ENCODE peak calls at places on chromosomes 2 and 18, in eight cellular contexts. One of them, this sample, is unnamed.

GRCh38 chr2:25697559-25698341 is 24.4 kb upstream of the DTNB start:
- DNase-seq in upper lobe of right lung: peak; percentile 29
- DNase-seq in C1 segment of cervical spinal cord: no peak
- DNase-seq in heart right ventricle: no peak
- DNase-seq in right lobe of liver: no peak
- DNase-seq in GM04503: no peak
- DNase-seq in COLO829: no peak
- DNase-seq in naive B cell: no peak
- DNase-seq in this sample: no peak

GRCh38 chr2:15943914-15944313 is 3.6 kb downstream of the MYCN start:
- DNase-seq in naive B cell: no peak
- DNase-seq in heart right ventricle: no peak
- DNase-seq in COLO829: peak; percentile 18
- DNase-seq in right lobe of liver: no peak
- DNase-seq in GM04503: no peak
- DNase-seq in upper lobe of right lung: no peak
- DNase-seq in C1 segment of cervical spinal cord: peak; percentile 49
- DNase-seq in this sample: no peak

GRCh38 chr2:203987959-203988358 is 51.4 kb downstream of the ICOS start:
- DNase-seq in COLO829: no peak
- DNase-seq in right lobe of liver: no peak
- DNase-seq in GM04503: no peak
- DNase-seq in heart right ventricle: no peak
- DNase-seq in C1 segment of cervical spinal cord: no peak
- DNase-seq in naive B cell: no peak
- DNase-seq in upper lobe of right lung: no peak
- DNase-seq in this sample: no peak

GRCh38 chr2:141438536-141438935 is 692.3 kb downstream of the LRP1B start:
- DNase-seq in GM04503: no peak
- DNase-seq in heart right ventricle: no peak
- DNase-seq in naive B cell: no peak
- DNase-seq in upper lobe of right lung: no peak
- DNase-seq in COLO829: no peak
- DNase-seq in C1 segment of cervical spinal cord: no peak
- DNase-seq in right lobe of liver: no peak
- DNase-seq in this sample: no peak

GRCh38 chr2:112055833-112056625 is 960 bp downstream of the TMEM87B start:
- DNase-seq in heart right ventricle: peak; percentile 50
- DNase-seq in C1 segment of cervical spinal cord: peak; percentile 44
- DNase-seq in GM04503: peak; percentile 95
- DNase-seq in COLO829: peak; percentile 86
- DNase-seq in naive B cell: peak; percentile 47
- DNase-seq in upper lobe of right lung: peak; percentile 73
- DNase-seq in right lobe of liver: no peak
- DNase-seq in this sample: peak; percentile 70

GRCh38 chr2:24824966-24825882 is 32.0 kb downstream of the CENPO start:
- DNase-seq in heart right ventricle: no peak
- DNase-seq in GM04503: no peak
- DNase-seq in right lobe of liver: no peak
- DNase-seq in naive B cell: no peak
- DNase-seq in COLO829: peak; percentile 34
- DNase-seq in upper lobe of right lung: no peak
- DNase-seq in C1 segment of cervical spinal cord: no peak
- DNase-seq in this sample: no peak

GRCh38 chr2:145751634-145752033 is 1231.7 kb upstream of the ZEB2 start:
- DNase-seq in COLO829: no peak
- DNase-seq in right lobe of liver: no peak
- DNase-seq in upper lobe of right lung: no peak
- DNase-seq in naive B cell: peak; percentile 60
- DNase-seq in GM04503: no peak
- DNase-seq in C1 segment of cervical spinal cord: no peak
- DNase-seq in heart right ventricle: no peak
- DNase-seq in this sample: no peak

GRCh38 chr2:96116424-96116878 is at the start of gene ADRA2B:
- DNase-seq in COLO829: no peak
- DNase-seq in C1 segment of cervical spinal cord: no peak
- DNase-seq in upper lobe of right lung: peak; percentile 92
- DNase-seq in naive B cell: peak; percentile 60
- DNase-seq in heart right ventricle: peak; percentile 80
- DNase-seq in GM04503: no peak
- DNase-seq in right lobe of liver: peak; percentile 69
- DNase-seq in this sample: peak; percentile 82

GRCh38 chr2:38271697-38272096 is 105.4 kb downstream of the ATL2 start:
- DNase-seq in heart right ventricle: no peak
- DNase-seq in right lobe of liver: no peak
- DNase-seq in C1 segment of cervical spinal cord: no peak
- DNase-seq in GM04503: no peak
- DNase-seq in naive B cell: no peak
- DNase-seq in upper lobe of right lung: no peak
- DNase-seq in COLO829: no peak
- DNase-seq in this sample: no peak

GRCh38 chr18:48818329-48819254 is 132.2 kb downstream of the SMAD7 start:
- DNase-seq in GM04503: no peak
- DNase-seq in naive B cell: no peak
- DNase-seq in upper lobe of right lung: peak; percentile 25
- DNase-seq in C1 segment of cervical spinal cord: no peak
- DNase-seq in right lobe of liver: peak; percentile 26
- DNase-seq in COLO829: no peak
- DNase-seq in heart right ventricle: no peak
- DNase-seq in this sample: peak; percentile 10

GRCh38 chr2:192480984-192481383 is 286.3 kb upstream of the TMEFF2 start:
- DNase-seq in C1 segment of cervical spinal cord: no peak
- DNase-seq in heart right ventricle: no peak
- DNase-seq in naive B cell: no peak
- DNase-seq in GM04503: no peak
- DNase-seq in right lobe of liver: no peak
- DNase-seq in COLO829: no peak
- DNase-seq in upper lobe of right lung: no peak
- DNase-seq in this sample: no peak

GRCh38 chr18:5475252-5475651 is 68.5 kb downstream of the EPB41L3 start:
- DNase-seq in heart right ventricle: no peak
- DNase-seq in right lobe of liver: no peak
- DNase-seq in upper lobe of right lung: no peak
- DNase-seq in naive B cell: no peak
- DNase-seq in GM04503: no peak
- DNase-seq in C1 segment of cervical spinal cord: no peak
- DNase-seq in COLO829: no peak
- DNase-seq in this sample: no peak

GRCh38 chr2:46257476-46257875 is 39.7 kb upstream of the EPAS1 start:
- DNase-seq in naive B cell: no peak
- DNase-seq in C1 segment of cervical spinal cord: no peak
- DNase-seq in heart right ventricle: no peak
- DNase-seq in right lobe of liver: no peak
- DNase-seq in GM04503: peak; percentile 54
- DNase-seq in upper lobe of right lung: no peak
- DNase-seq in COLO829: no peak
- DNase-seq in this sample: no peak

GRCh38 chr2:64837116-64837704 is 152.0 kb upstream of the SLC1A4 start:
- DNase-seq in upper lobe of right lung: no peak
- DNase-seq in heart right ventricle: no peak
- DNase-seq in naive B cell: no peak
- DNase-seq in COLO829: no peak
- DNase-seq in C1 segment of cervical spinal cord: no peak
- DNase-seq in GM04503: no peak
- DNase-seq in right lobe of liver: no peak
- DNase-seq in this sample: no peak

GRCh38 chr2:70607121-70607551 is 53.5 kb upstream of the TGFA start:
- DNase-seq in C1 segment of cervical spinal cord: peak; percentile 21
- DNase-seq in GM04503: no peak
- DNase-seq in right lobe of liver: no peak
- DNase-seq in heart right ventricle: no peak
- DNase-seq in naive B cell: no peak
- DNase-seq in COLO829: peak; percentile 96
- DNase-seq in upper lobe of right lung: no peak
- DNase-seq in this sample: no peak

GRCh38 chr2:202104286-202104870 is 31.3 kb downstream of the KIAA2012 start:
- DNase-seq in upper lobe of right lung: peak; percentile 84
- DNase-seq in COLO829: peak; percentile 40
- DNase-seq in C1 segment of cervical spinal cord: no peak
- DNase-seq in naive B cell: no peak
- DNase-seq in heart right ventricle: no peak
- DNase-seq in right lobe of liver: peak; percentile 63
- DNase-seq in GM04503: no peak
- DNase-seq in this sample: peak; percentile 60

GRCh38 chr2:50273003-50273402 is 758.9 kb downstream of the NRXN1 start:
- DNase-seq in naive B cell: no peak
- DNase-seq in C1 segment of cervical spinal cord: no peak
- DNase-seq in GM04503: no peak
- DNase-seq in right lobe of liver: no peak
- DNase-seq in heart right ventricle: no peak
- DNase-seq in COLO829: no peak
- DNase-seq in upper lobe of right lung: no peak
- DNase-seq in this sample: no peak

GRCh38 chr2:191724015-191724414 is 46.1 kb downstream of the NABP1 start:
- DNase-seq in right lobe of liver: no peak
- DNase-seq in naive B cell: peak; percentile 21
- DNase-seq in COLO829: no peak
- DNase-seq in upper lobe of right lung: no peak
- DNase-seq in C1 segment of cervical spinal cord: no peak
- DNase-seq in heart right ventricle: no peak
- DNase-seq in GM04503: no peak
- DNase-seq in this sample: no peak

GRCh38 chr2:27765621-27766286 is 5.8 kb upstream of the MRPL33 start:
- DNase-seq in COLO829: no peak
- DNase-seq in right lobe of liver: peak; percentile 67
- DNase-seq in upper lobe of right lung: peak; percentile 91
- DNase-seq in heart right ventricle: peak; percentile 63
- DNase-seq in GM04503: no peak
- DNase-seq in C1 segment of cervical spinal cord: no peak
- DNase-seq in naive B cell: peak; percentile 33
- DNase-seq in this sample: peak; percentile 86

GRCh38 chr2:68931799-68932198 is 20.9 kb downstream of the GKN2 start:
- DNase-seq in C1 segment of cervical spinal cord: no peak
- DNase-seq in COLO829: no peak
- DNase-seq in upper lobe of right lung: no peak
- DNase-seq in heart right ventricle: no peak
- DNase-seq in GM04503: peak; percentile 44
- DNase-seq in right lobe of liver: no peak
- DNase-seq in naive B cell: no peak
- DNase-seq in this sample: no peak

GRCh38 chr2:40369619-40370397 is 82.1 kb downstream of the SLC8A1 start:
- DNase-seq in upper lobe of right lung: no peak
- DNase-seq in right lobe of liver: no peak
- DNase-seq in C1 segment of cervical spinal cord: no peak
- DNase-seq in GM04503: no peak
- DNase-seq in COLO829: peak; percentile 20
- DNase-seq in heart right ventricle: no peak
- DNase-seq in naive B cell: no peak
- DNase-seq in this sample: no peak

GRCh38 chr2:41414486-41415230 is 633.2 kb upstream of the PKDCC start:
- DNase-seq in upper lobe of right lung: no peak
- DNase-seq in heart right ventricle: no peak
- DNase-seq in right lobe of liver: no peak
- DNase-seq in COLO829: peak; percentile 64
- DNase-seq in C1 segment of cervical spinal cord: no peak
- DNase-seq in naive B cell: no peak
- DNase-seq in GM04503: no peak
- DNase-seq in this sample: no peak

GRCh38 chr2:214542251-214542650 is 131.4 kb downstream of the VWC2L start:
- DNase-seq in heart right ventricle: no peak
- DNase-seq in upper lobe of right lung: no peak
- DNase-seq in right lobe of liver: no peak
- DNase-seq in GM04503: no peak
- DNase-seq in COLO829: no peak
- DNase-seq in C1 segment of cervical spinal cord: no peak
- DNase-seq in naive B cell: no peak
- DNase-seq in this sample: no peak

GRCh38 chr2:10014418-10015190 is 28.7 kb upstream of the KLF11 start:
- DNase-seq in GM04503: no peak
- DNase-seq in upper lobe of right lung: no peak
- DNase-seq in COLO829: no peak
- DNase-seq in naive B cell: no peak
- DNase-seq in right lobe of liver: peak; percentile 52
- DNase-seq in C1 segment of cervical spinal cord: no peak
- DNase-seq in heart right ventricle: no peak
- DNase-seq in this sample: peak; percentile 36

GRCh38 chr2:109168080-109168479 is 39.1 kb downstream of the SH3RF3 start:
- DNase-seq in GM04503: no peak
- DNase-seq in upper lobe of right lung: no peak
- DNase-seq in C1 segment of cervical spinal cord: no peak
- DNase-seq in naive B cell: no peak
- DNase-seq in right lobe of liver: no peak
- DNase-seq in heart right ventricle: no peak
- DNase-seq in COLO829: no peak
- DNase-seq in this sample: no peak

GRCh38 chr2:153557211-153557610 is 78.6 kb upstream of the RPRM start:
- DNase-seq in GM04503: no peak
- DNase-seq in right lobe of liver: no peak
- DNase-seq in upper lobe of right lung: no peak
- DNase-seq in COLO829: no peak
- DNase-seq in naive B cell: no peak
- DNase-seq in C1 segment of cervical spinal cord: no peak
- DNase-seq in heart right ventricle: no peak
- DNase-seq in this sample: no peak

GRCh38 chr2:228447266-228447915 is 265.9 kb upstream of the SPHKAP start:
- DNase-seq in heart right ventricle: no peak
- DNase-seq in right lobe of liver: no peak
- DNase-seq in COLO829: no peak
- DNase-seq in upper lobe of right lung: no peak
- DNase-seq in naive B cell: no peak
- DNase-seq in GM04503: no peak
- DNase-seq in C1 segment of cervical spinal cord: no peak
- DNase-seq in this sample: no peak

GRCh38 chr2:85506768-85507181 is 32.2 kb upstream of the MAT2A start:
- DNase-seq in COLO829: no peak
- DNase-seq in GM04503: no peak
- DNase-seq in upper lobe of right lung: no peak
- DNase-seq in C1 segment of cervical spinal cord: no peak
- DNase-seq in naive B cell: no peak
- DNase-seq in heart right ventricle: no peak
- DNase-seq in right lobe of liver: no peak
- DNase-seq in this sample: no peak

GRCh38 chr18:63681449-63682381 is 20.0 kb upstream of the SERPINB3 start:
- DNase-seq in right lobe of liver: peak; percentile 71
- DNase-seq in GM04503: no peak
- DNase-seq in heart right ventricle: no peak
- DNase-seq in C1 segment of cervical spinal cord: no peak
- DNase-seq in naive B cell: no peak
- DNase-seq in COLO829: no peak
- DNase-seq in upper lobe of right lung: no peak
- DNase-seq in this sample: no peak

GRCh38 chr2:42770288-42771131 is 6.6 kb upstream of the OXER1 start:
- DNase-seq in heart right ventricle: no peak
- DNase-seq in C1 segment of cervical spinal cord: no peak
- DNase-seq in COLO829: peak; percentile 45
- DNase-seq in right lobe of liver: no peak
- DNase-seq in GM04503: no peak
- DNase-seq in naive B cell: no peak
- DNase-seq in upper lobe of right lung: no peak
- DNase-seq in this sample: peak; percentile 61

GRCh38 chr2:98748303-98749052 is 17.5 kb upstream of the MGAT4A start:
- DNase-seq in upper lobe of right lung: no peak
- DNase-seq in right lobe of liver: no peak
- DNase-seq in naive B cell: no peak
- DNase-seq in GM04503: no peak
- DNase-seq in COLO829: no peak
- DNase-seq in heart right ventricle: no peak
- DNase-seq in C1 segment of cervical spinal cord: no peak
- DNase-seq in this sample: no peak

This sample was measured in lower lobe of right lung.